ENCODE peak calls at places on chromosome 1, in four cellular contexts. Y, H, B and I are unnamed samples. For H3K4me1, the result is how much of the 10 kb centered on the place peaks cover.

GRCh38 chr1:58809327-58810040 is 25.6 kb upstream of the JUN start:
- DNase-seq in H (no peak), Y (no peak), B (no peak), I (peak)

GRCh38 chr1:25912076-25912831 is 6.0 kb upstream of the STMN1 start:
- DNase-seq in Y (no peak), H (no peak), B (no peak), I (no peak)

GRCh38 chr1:31869473-31869872 is 53.7 kb upstream of the SPOCD1 start:
- DNase-seq in H (no peak), B (no peak), Y (no peak), I (no peak)

GRCh38 chr1:240965581-240966091 is 353.7 kb upstream of the GREM2 start:
- DNase-seq in H (no peak), B (no peak), Y (no peak), I (no peak)

GRCh38 chr1:35442737-35443136 is 114.5 kb downstream of the KIAA0319L start:
- DNase-seq in Y (no peak), H (no peak), B (no peak), I (peak)

GRCh38 chr1:33074193-33074945 is 6.6 kb upstream of the AZIN2 start:
- DNase-seq in B (no peak), H (no peak), Y (no peak), I (no peak)

GRCh38 chr1:41533016-41533730 is 48.7 kb upstream of the EDN2 start:
- DNase-seq in H (no peak), Y (peak), B (peak), I (no peak)

GRCh38 chr1:29503441-29503840 is 267.1 kb downstream of the PTPRU start:
- DNase-seq in Y (no peak), B (no peak), H (no peak), I (no peak)

GRCh38 chr1:19877821-19878636 is 4.2 kb upstream of the OTUD3 start:
- DNase-seq in H (no peak), B (no peak), Y (no peak), I (peak)

GRCh38 chr1:167656657-167657056 is 26.6 kb downstream of the RCSD1 start:
- DNase-seq in H (no peak), Y (no peak), B (no peak), I (no peak)

GRCh38 chr1:167697667-167698141 is 24.1 kb upstream of the MPZL1 start:
- DNase-seq in B (no peak), H (no peak), Y (no peak), I (peak)

GRCh38 chr1:230101556-230101955 is 34.5 kb downstream of the GALNT2 start:
- DNase-seq in H (no peak), Y (no peak), B (no peak), I (no peak)

DNA sequence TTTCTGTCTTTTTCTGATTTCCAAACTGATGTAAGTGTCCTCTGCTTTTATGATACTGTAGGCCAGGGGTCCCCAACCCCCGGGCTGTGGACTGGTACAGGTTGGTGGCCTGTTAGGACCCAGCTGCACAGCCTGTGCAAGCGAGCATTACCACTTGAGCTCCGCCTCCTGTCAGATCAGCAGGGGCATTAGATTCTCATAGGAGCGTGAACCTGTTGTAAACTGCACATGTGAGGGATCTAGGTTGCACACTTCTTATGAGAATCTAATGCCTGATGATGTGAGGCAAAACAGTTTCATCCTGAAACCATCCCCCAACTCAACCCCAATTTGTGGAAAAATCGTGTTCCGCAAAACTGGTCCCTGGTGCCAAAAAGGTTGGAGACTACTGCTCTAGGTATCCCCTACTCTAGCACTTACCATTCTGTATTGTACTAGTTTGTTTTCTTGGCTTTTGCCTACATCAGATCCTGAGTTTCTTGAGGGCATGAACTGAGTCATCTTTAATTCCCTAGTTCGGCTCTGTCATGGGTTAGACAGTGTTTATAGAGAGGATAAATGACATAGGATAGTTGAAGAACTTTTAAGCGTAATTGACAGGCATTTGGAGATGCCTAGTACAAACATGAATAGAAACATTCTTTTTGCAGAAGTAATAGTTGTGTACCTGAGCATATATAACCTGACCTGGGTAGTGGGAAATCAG is 4.1 kb downstream of the ABCD3 start:
- DNase-seq in B (no peak), H (no peak), Y (no peak), I (no peak)
- H3K4me1 ChIP-seq in B (under half), H (under half), Y (under half), I (under half)

GRCh38 chr1:94095112-94095637 is 25.8 kb downstream of the ABCA4 start:
- DNase-seq in Y (peak), B (peak), H (no peak), I (peak)

GRCh38 chr1:94092210-94092613 is 28.7 kb downstream of the ABCA4 start:
- DNase-seq in B (no peak), Y (no peak), H (no peak), I (no peak)

GRCh38 chr1:94093351-94093750 is 27.6 kb downstream of the ABCA4 start:
- DNase-seq in B (no peak), H (no peak), Y (no peak), I (no peak)

GRCh38 chr1:94094466-94095111 is 26.4 kb downstream of the ABCA4 start:
- DNase-seq in B (peak), H (no peak), Y (peak), I (peak)

DNA sequence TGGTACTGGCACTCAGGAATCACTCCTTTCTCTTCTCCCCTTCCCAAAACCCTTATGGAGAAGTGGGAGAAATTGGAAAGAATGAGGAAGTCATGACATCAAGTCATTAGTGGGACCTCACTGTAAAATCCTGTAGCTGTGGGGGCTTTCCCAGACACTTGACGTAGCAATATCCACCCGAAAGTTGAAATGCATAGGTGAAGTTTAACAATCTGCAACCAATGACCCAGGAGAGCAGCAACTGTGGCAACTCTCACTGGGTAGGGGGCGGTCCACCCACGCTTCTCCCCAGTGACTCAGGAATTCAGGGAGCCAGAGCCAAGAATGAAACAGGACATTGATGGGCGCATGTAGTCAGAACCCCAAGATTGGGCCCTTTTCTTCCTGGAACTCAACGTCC is 27.0 kb downstream of the ABCA4 start:
- DNase-seq in Y (no peak), H (no peak), B (no peak), I (peak)
- H3K4me3 ChIP-seq in Y (no peak), H (no peak), B (no peak), I (no peak)

GRCh38 chr1:44664730-44665370 is 9.4 kb downstream of the TMEM53 start:
- DNase-seq in H (no peak), B (peak), Y (no peak), I (no peak)
- TF ChIP-seq POLR2A in H (no peak), B (no peak), Y (no peak), I (no peak)

GRCh38 chr1:68255301-68255700 is 23.0 kb upstream of the WLS start:
- DNase-seq in H (no peak), B (no peak), Y (no peak), I (no peak)
- H3K4me1 ChIP-seq in H (under half), B (under half), Y (under half), I (under half)

DNA sequence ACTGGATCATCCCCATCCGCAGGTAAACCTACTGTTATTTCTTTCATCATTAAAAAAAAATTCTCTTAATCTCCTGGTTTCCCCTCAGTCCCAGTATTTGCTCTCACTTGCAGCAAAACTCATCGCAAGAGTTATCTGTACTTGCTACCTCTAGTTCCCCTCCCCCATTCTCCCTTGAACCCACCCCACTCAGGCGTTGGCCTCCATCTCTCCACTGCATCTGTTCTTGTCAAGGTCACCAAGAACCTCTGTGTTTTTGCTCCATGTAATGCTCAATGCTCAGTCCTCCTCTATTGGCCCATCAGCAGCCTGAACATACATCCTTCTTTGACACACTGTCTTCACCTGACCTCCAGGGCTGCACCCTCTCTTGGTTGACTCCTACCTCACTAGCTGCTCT is 4.6 kb downstream of the PKLR start:
- DNase-seq in B (no peak), Y (no peak), H (peak), I (no peak)
- H3K4me3 ChIP-seq in B (no peak), Y (no peak), H (no peak), I (no peak)

DNA sequence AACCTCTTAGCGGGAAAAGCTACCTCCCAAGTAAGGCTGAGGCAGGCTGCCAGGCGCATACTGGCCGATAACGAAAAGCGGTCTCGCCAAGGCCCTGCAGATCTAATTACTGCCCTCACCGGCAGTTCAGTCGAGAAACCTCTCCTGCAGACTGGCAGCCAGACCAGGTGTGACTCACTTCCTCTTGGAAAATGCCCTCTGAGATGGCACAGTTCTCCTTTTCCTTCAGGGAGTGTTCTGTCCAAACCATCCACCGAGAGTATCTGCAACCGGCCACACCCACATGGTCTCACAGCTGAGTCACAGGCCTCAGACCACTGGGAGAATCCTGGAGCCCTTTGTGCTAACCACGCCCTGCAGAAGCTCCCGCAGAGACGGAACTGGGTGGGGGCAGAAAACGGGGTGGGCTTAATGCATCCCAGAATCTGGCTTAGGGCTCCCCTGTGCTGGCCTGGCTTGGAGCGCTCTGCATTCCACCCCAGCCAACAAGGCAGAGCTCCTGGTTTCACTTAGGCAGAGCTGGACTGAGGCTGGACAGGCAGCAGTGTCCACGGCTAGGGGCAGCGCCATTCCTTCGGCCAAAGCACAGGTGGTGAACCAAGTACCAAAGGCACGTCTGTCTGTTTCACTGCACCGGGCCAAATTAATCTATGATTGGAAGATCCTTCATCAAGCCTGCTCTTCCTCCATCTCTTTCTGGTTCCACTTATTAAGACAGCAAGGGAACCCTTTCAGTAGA is 1.1 kb downstream of the S100A10 start:
- DNase-seq in H (peak), B (peak), Y (peak), I (peak)
- TF ChIP-seq POLR2A in H (no peak), B (peak), Y (no peak), I (no peak)